ENCODE peak calls at places on chromosomes 1 and 21, in nine cellular contexts. Z is HL-60, Q is breast epithelium, A is stomach, W is K562, G is Panc1, E is prostate gland, P is GM23338, V is suprapubic skin. K is an unnamed sample.

GRCh38 chr1:97143236-97143882 is 421.8 kb downstream of the PTBP2 start:
- DNase-seq in A (no peak), Q (no peak), E (no peak), V (no peak), G (no peak), P (no peak), W (no peak), Z (no peak), K (peak; percentile 9)

GRCh38 chr1:206982216-206982615 is 12.0 kb upstream of the FCAMR start:
- DNase-seq in Z (peak; percentile 54), G (peak; percentile 22), W (peak; percentile 74), P (peak; percentile 77), E (peak; percentile 60), Q (peak; percentile 54), V (no peak), A (peak; percentile 77), K (peak; percentile 27)

GRCh38 chr1:208526726-208527125 is 282.5 kb upstream of the PLXNA2 start:
- DNase-seq in P (no peak), G (no peak), V (no peak), A (no peak), Q (no peak), E (no peak), W (no peak), Z (no peak), K (no peak)

GRCh38 chr21:39612233-39613028 is at the start of gene B3GALT5:
- DNase-seq in V (no peak), E (no peak), P (peak; percentile 94), W (no peak), A (no peak), Z (no peak), Q (no peak), G (no peak), K (no peak)

GRCh38 chr21:41733951-41734689 is 32.7 kb downstream of the RIPK4 start:
- DNase-seq in V (no peak), G (no peak), E (no peak), A (no peak), W (no peak), Z (no peak), Q (no peak), P (no peak), K (no peak)

GRCh38 chr1:7360526-7360925 is 410.6 kb upstream of the VAMP3 start:
- DNase-seq in G (no peak), Q (no peak), W (no peak), A (no peak), V (no peak), E (no peak), Z (no peak), P (no peak), K (no peak)

GRCh38 chr1:62879962-62880361 is 96.0 kb downstream of the ATG4C start:
- DNase-seq in P (no peak), E (no peak), Z (no peak), A (no peak), V (no peak), W (no peak), Q (no peak), G (no peak), K (no peak)

GRCh38 chr1:56638248-56638647 is 6.9 kb upstream of the PRKAA2 start:
- DNase-seq in Z (no peak), V (no peak), W (no peak), P (no peak), E (no peak), G (no peak), Q (no peak), A (no peak), K (no peak)

GRCh38 chr1:157274698-157275534 is 136.7 kb upstream of the ETV3 start:
- DNase-seq in Q (no peak), A (no peak), G (no peak), E (no peak), W (peak; percentile 33), Z (no peak), V (no peak), P (no peak), K (no peak)

GRCh38 chr1:211632808-211633522 is 42.5 kb downstream of the NEK2 start:
- DNase-seq in V (no peak), P (no peak), W (no peak), E (peak; percentile 71), Z (no peak), G (no peak), A (no peak), Q (peak; percentile 75), K (no peak)

GRCh38 chr1:5481889-5482288 is 510.3 kb downstream of the NPHP4 start:
- DNase-seq in G (no peak), P (no peak), W (peak; percentile 40), E (no peak), V (no peak), A (no peak), Q (no peak), Z (no peak), K (no peak)

GRCh38 chr1:211591980-211592493 is 13.1 kb upstream of the SLC30A1 start:
- DNase-seq in A (no peak), P (no peak), E (no peak), Z (no peak), Q (no peak), V (no peak), G (no peak), W (no peak), K (peak; percentile 25)

GRCh38 chr1:202987255-202987654 is 19.9 kb upstream of the TMEM183A start:
- DNase-seq in G (no peak), Z (no peak), A (no peak), V (no peak), E (no peak), W (no peak), Q (no peak), P (no peak), K (no peak)

GRCh38 chr1:28509705-28510349 is 4.0 kb downstream of the RCC1 start:
- DNase-seq in Z (peak; percentile 28), W (no peak), V (no peak), G (no peak), A (no peak), E (no peak), P (no peak), Q (no peak), K (no peak)

GRCh38 chr1:28508435-28508754 is 2.6 kb downstream of the RCC1 start:
- DNase-seq in V (no peak), E (no peak), Z (no peak), P (no peak), W (no peak), A (no peak), Q (no peak), G (no peak), K (no peak)

GRCh38 chr1:28507247-28507645 is 1.4 kb downstream of the RCC1 start:
- DNase-seq in G (no peak), Z (peak; percentile 18), P (no peak), V (no peak), E (no peak), A (no peak), W (no peak), Q (no peak), K (no peak)

GRCh38 chr1:28506907-28507246 is 1.0 kb downstream of the RCC1 start:
- DNase-seq in A (no peak), Q (no peak), Z (no peak), V (no peak), G (no peak), P (no peak), W (no peak), E (no peak), K (no peak)

GRCh38 chr1:28507646-28508434 is 2.0 kb downstream of the RCC1 start:
- DNase-seq in E (no peak), Z (no peak), A (no peak), Q (no peak), V (no peak), W (no peak), P (no peak), G (no peak), K (no peak)
- TF ChIP-seq POLR2AphosphoS5 in E (no peak), Z (peak; percentile 79), A (no peak), Q (no peak), V (no peak), W (peak; percentile 68), P (peak; percentile 31), G (no peak), K (no peak)

GRCh38 chr1:91712981-91713841 is 172.7 kb downstream of the TGFBR3 start:
- DNase-seq in A (no peak), Z (peak; percentile 85), Q (no peak), G (no peak), W (no peak), V (peak; percentile 83), P (peak; percentile 22), E (no peak), K (no peak)
- TF ChIP-seq POLR2AphosphoS5 in A (peak; percentile 33), Z (peak; percentile 62), Q (peak; percentile 27), G (no peak), W (no peak), V (peak; percentile 82), P (no peak), E (no peak), K (no peak)

DNA sequence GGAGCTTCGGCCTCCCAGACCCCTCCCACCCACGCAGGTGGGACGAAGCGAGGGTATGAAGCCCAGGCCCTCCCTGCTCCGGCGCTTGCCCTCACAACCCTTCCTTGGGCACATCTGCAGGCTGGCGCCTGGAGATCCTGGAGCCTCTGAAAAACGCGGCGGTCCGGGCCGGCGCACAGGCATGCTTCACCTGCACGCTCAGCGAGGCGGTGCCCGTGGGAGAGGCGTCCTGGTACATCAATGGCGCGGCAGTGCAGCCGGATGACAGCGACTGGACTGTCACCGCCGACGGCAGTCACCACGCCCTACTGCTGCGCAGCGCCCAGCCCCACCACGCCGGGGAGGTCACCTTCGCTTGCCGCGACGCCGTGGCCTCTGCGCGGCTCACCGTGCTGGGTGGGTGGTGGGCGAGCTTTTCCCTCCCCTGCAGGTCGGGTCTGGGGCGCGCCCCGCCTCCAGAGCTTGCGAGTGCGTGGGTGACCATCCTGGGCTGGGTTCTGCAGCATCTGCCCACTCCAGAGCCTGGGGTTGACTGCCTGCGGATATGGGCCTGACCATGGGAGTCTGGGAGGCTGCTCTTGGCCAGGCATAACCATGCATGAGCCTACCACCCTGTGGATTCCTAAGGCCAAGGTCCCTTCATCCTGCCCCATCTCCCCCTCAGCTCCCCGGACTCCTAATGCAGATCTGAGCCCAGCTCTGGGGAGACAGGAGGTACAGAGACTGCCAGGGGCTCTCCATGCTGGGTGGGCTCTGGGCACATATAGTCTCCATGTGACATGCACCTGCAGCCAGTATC is 89.8 kb downstream of the TRIM11 start:
- DNase-seq in V (no peak), P (no peak), G (no peak), Q (no peak), W (peak; percentile 50), E (no peak), A (no peak), Z (no peak), K (no peak)
- TF ChIP-seq POLR2AphosphoS5 in V (no peak), P (no peak), G (no peak), Q (no peak), W (no peak), E (no peak), A (no peak), Z (no peak), K (no peak)

GRCh38 chr1:23278717-23279116 is 61.4 kb upstream of the HTR1D start:
- DNase-seq in P (no peak), E (no peak), W (no peak), V (no peak), Q (no peak), Z (no peak), G (no peak), A (no peak), K (no peak)
- TF ChIP-seq POLR2AphosphoS5 in P (no peak), E (peak; percentile 31), W (no peak), V (no peak), Q (no peak), Z (no peak), G (no peak), A (peak; percentile 9), K (no peak)

GRCh38 chr1:101741910-101742309 is 254.8 kb downstream of the OLFM3 start:
- DNase-seq in W (no peak), V (no peak), A (no peak), Q (no peak), G (no peak), Z (no peak), P (no peak), E (no peak), K (no peak)
- TF ChIP-seq POLR2AphosphoS5 in W (no peak), V (no peak), A (no peak), Q (no peak), G (no peak), Z (no peak), P (no peak), E (no peak), K (no peak)

K was measured in endothelial cell of umbilical vein.